ENCODE peak calls at places on chromosome 2, in nine cellular contexts. L is coronary artery; O is RWPE1; C is CD8-positive, alpha-beta memory T cell; V is transverse colon; B is suprapubic skin; P is psoas muscle; Q is ovary; K is IMR-90. A is an unnamed sample.

GRCh38 chr2:177998006-177998405 is 74.6 kb downstream of the PDE11A start:
- DNase-seq in L (no peak), O (no peak), C (no peak), V (no peak), B (no peak), P (no peak), Q (no peak), K (peak), A (no peak)

GRCh38 chr2:121346886-121347285 is 61.9 kb upstream of the TFCP2L1 start:
- DNase-seq in L (no peak), O (no peak), C (no peak), V (no peak), B (peak), P (no peak), Q (no peak), K (no peak), A (no peak)

GRCh38 chr2:55416826-55417568 is 2.7 kb downstream of the CCDC88A start:
- DNase-seq in L (no peak), O (no peak), C (no peak), V (no peak), B (no peak), P (no peak), Q (no peak), K (no peak), A (no peak)

GRCh38 chr2:101752708-101753107 is 55.2 kb downstream of the MAP4K4 start:
- DNase-seq in L (no peak), O (no peak), C (no peak), V (peak), B (no peak), P (no peak), Q (no peak), K (no peak), A (no peak)

GRCh38 chr2:147863835-147864234 is 19.0 kb downstream of the ACVR2A start:
- DNase-seq in L (no peak), O (no peak), C (no peak), V (no peak), B (no peak), P (no peak), Q (no peak), K (no peak), A (no peak)

GRCh38 chr2:241195506-241196130 is 7.1 kb downstream of the ANO7 start:
- DNase-seq in L (no peak), O (no peak), C (no peak), V (no peak), B (no peak), P (peak), Q (no peak), K (no peak), A (no peak)

GRCh38 chr2:194328456-194328855 is 1328.6 kb upstream of the SLC39A10 start:
- DNase-seq in L (no peak), O (no peak), C (no peak), V (no peak), B (no peak), P (no peak), Q (no peak), K (no peak), A (no peak)

GRCh38 chr2:230927711-230928341 is 2.8 kb upstream of the GPR55 start:
- DNase-seq in L (peak), O (no peak), C (no peak), V (peak), B (peak), P (no peak), Q (no peak), K (no peak), A (no peak)

GRCh38 chr2:193966590-193966989 is 1690.4 kb upstream of the SLC39A10 start:
- DNase-seq in L (no peak), O (peak), C (no peak), V (no peak), B (no peak), P (no peak), Q (no peak), K (peak), A (no peak)

GRCh38 chr2:70123829-70124117 is 36.5 kb downstream of the PCBP1 start:
- DNase-seq in L (no peak), O (no peak), C (no peak), V (no peak), B (no peak), P (no peak), Q (no peak), K (no peak), A (no peak)

GRCh38 chr2:85852979-85853498 is 35.8 kb downstream of the ST3GAL5 start:
- DNase-seq in L (no peak), O (no peak), C (peak), V (peak), B (no peak), P (no peak), Q (no peak), K (no peak), A (no peak)

GRCh38 chr2:65231892-65232477 is 4.4 kb downstream of the ACTR2 start:
- DNase-seq in L (no peak), O (no peak), C (no peak), V (no peak), B (no peak), P (no peak), Q (no peak), K (peak), A (no peak)

GRCh38 chr2:218421027-218421426 is 2.1 kb downstream of the VIL1 start:
- DNase-seq in L (no peak), O (no peak), C (no peak), V (peak), B (no peak), P (no peak), Q (no peak), K (no peak), A (no peak)

GRCh38 chr2:96408631-96409542 is 73.3 kb downstream of the NCAPH start:
- DNase-seq in L (no peak), O (no peak), C (no peak), V (no peak), B (no peak), P (no peak), Q (peak), K (peak), A (peak)

GRCh38 chr2:237870126-237870525 is 10.7 kb downstream of the RAMP1 start:
- DNase-seq in L (no peak), O (no peak), C (no peak), V (no peak), B (no peak), P (no peak), Q (no peak), K (no peak), A (peak)

GRCh38 chr2:70994055-70994444 is 623 bp downstream of the TEX261 start:
- DNase-seq in L (no peak), O (peak), C (no peak), V (no peak), B (no peak), P (no peak), Q (no peak), K (peak), A (no peak)

GRCh38 chr2:175630319-175631246 is 371.5 kb downstream of the LNPK start:
- DNase-seq in L (no peak), O (peak), C (no peak), V (no peak), B (no peak), P (no peak), Q (no peak), K (no peak), A (no peak)

GRCh38 chr2:96413067-96413722 is 77.6 kb downstream of the NCAPH start:
- DNase-seq in L (no peak), O (no peak), C (no peak), V (peak), B (no peak), P (peak), Q (no peak), K (no peak), A (no peak)

GRCh38 chr2:96887419-96888081 is 17.7 kb upstream of the SEMA4C start:
- DNase-seq in L (no peak), O (no peak), C (no peak), V (no peak), B (no peak), P (no peak), Q (peak), K (no peak), A (peak)

GRCh38 chr2:138432971-138433370 is 68.6 kb upstream of the SPOPL start:
- DNase-seq in L (no peak), O (no peak), C (no peak), V (no peak), B (no peak), P (no peak), Q (no peak), K (peak), A (no peak)

GRCh38 chr2:20209373-20210109 is 15.4 kb downstream of the SDC1 start:
- DNase-seq in L (no peak), O (no peak), C (no peak), V (no peak), B (no peak), P (no peak), Q (no peak), K (no peak), A (no peak)

GRCh38 chr2:43041167-43041566 is 185.2 kb downstream of the ZFP36L2 start:
- DNase-seq in L (no peak), O (no peak), C (no peak), V (no peak), B (no peak), P (no peak), Q (no peak), K (no peak), A (no peak)

GRCh38 chr2:43039376-43040080 is 186.9 kb downstream of the ZFP36L2 start:
- DNase-seq in L (no peak), O (no peak), C (no peak), V (no peak), B (no peak), P (no peak), Q (no peak), K (no peak), A (no peak)

GRCh38 chr2:43038034-43038719 is 188.2 kb downstream of the ZFP36L2 start:
- DNase-seq in L (no peak), O (no peak), C (no peak), V (no peak), B (no peak), P (no peak), Q (peak), K (peak), A (peak)

GRCh38 chr2:43040084-43040854 is 186.1 kb downstream of the ZFP36L2 start:
- DNase-seq in L (no peak), O (peak), C (no peak), V (no peak), B (no peak), P (no peak), Q (no peak), K (no peak), A (peak)

GRCh38 chr2:43038720-43039099 is 187.7 kb downstream of the ZFP36L2 start:
- DNase-seq in L (no peak), O (no peak), C (no peak), V (no peak), B (no peak), P (no peak), Q (no peak), K (no peak), A (no peak)
- H3K27ac ChIP-seq in L (no peak), O (peak), C (no peak), V (no peak), B (no peak), P (no peak), Q (peak), K (peak), A (peak)

GRCh38 chr2:62501794-62502500 is 4.0 kb downstream of the TMEM17 start:
- DNase-seq in L (no peak), O (no peak), C (no peak), V (no peak), B (no peak), P (no peak), Q (no peak), K (peak), A (no peak)

GRCh38 chr2:62505109-62505508 is 886 bp downstream of the TMEM17 start:
- DNase-seq in L (no peak), O (no peak), C (no peak), V (no peak), B (no peak), P (no peak), Q (no peak), K (no peak), A (no peak)

GRCh38 chr2:62504657-62505056 is 1.3 kb downstream of the TMEM17 start:
- DNase-seq in L (no peak), O (no peak), C (no peak), V (no peak), B (no peak), P (no peak), Q (no peak), K (no peak), A (no peak)

GRCh38 chr2:62505649-62506420 is at the start of gene TMEM17:
- DNase-seq in L (peak), O (peak), C (peak), V (peak), B (peak), P (peak), Q (peak), K (peak), A (peak)

GRCh38 chr2:62506421-62506750 is 391 bp upstream of the TMEM17 start:
- DNase-seq in L (no peak), O (no peak), C (no peak), V (no peak), B (no peak), P (no peak), Q (no peak), K (no peak), A (no peak)
- H3K27ac ChIP-seq in L (peak), O (peak), C (peak), V (peak), B (peak), P (peak), Q (peak), K (peak), A (peak)

DNA sequence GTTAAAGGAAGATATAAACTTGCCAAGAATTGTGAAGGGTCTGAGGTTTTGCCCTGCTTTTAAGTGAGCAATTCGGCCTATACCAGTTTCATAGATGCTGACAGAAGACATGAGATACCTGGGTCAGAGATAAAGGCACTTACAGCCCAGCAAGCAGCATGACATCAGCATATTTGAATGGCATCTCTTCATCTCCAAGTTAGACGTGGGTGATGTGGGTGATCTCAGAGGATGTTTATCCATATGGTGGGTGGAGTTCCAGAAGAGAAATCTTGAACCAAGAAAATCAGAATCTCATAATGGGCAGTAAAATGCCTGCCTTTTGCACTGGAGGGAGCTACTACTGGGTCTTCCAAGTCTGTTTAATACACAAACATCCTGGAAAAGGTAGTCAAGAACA is 44.7 kb downstream of the GYPC start:
- DNase-seq in L (peak), O (no peak), C (no peak), V (no peak), B (no peak), P (no peak), Q (no peak), K (peak), A (no peak)
- H3K27ac ChIP-seq in L (no peak), O (no peak), C (no peak), V (no peak), B (peak), P (peak), Q (no peak), K (peak), A (peak)

GRCh38 chr2:110784047-110784631 is 51.8 kb downstream of the ACOXL start:
- DNase-seq in L (no peak), O (no peak), C (no peak), V (no peak), B (no peak), P (no peak), Q (no peak), K (no peak), A (no peak)

GRCh38 chr2:110788936-110789335 is 56.6 kb downstream of the ACOXL start:
- DNase-seq in L (no peak), O (no peak), C (no peak), V (no peak), B (no peak), P (no peak), Q (no peak), K (no peak), A (no peak)

GRCh38 chr2:110785439-110785838 is 53.1 kb downstream of the ACOXL start:
- DNase-seq in L (no peak), O (no peak), C (no peak), V (no peak), B (no peak), P (no peak), Q (no peak), K (no peak), A (no peak)

GRCh38 chr2:110780461-110780860 is 48.1 kb downstream of the ACOXL start:
- DNase-seq in L (no peak), O (no peak), C (no peak), V (no peak), B (no peak), P (no peak), Q (no peak), K (no peak), A (no peak)

GRCh38 chr2:110783474-110783873 is 51.1 kb downstream of the ACOXL start:
- DNase-seq in L (no peak), O (no peak), C (no peak), V (no peak), B (no peak), P (no peak), Q (no peak), K (no peak), A (no peak)
- H3K27ac ChIP-seq in L (no peak), O (no peak), C (no peak), V (no peak), B (no peak), P (no peak), Q (no peak), K (no peak), A (no peak)

GRCh38 chr2:10436711-10437110 is 11.4 kb downstream of the ODC1 start:
- DNase-seq in L (no peak), O (no peak), C (no peak), V (no peak), B (no peak), P (no peak), Q (no peak), K (no peak), A (no peak)
- H3K27ac ChIP-seq in L (no peak), O (peak), C (no peak), V (no peak), B (no peak), P (no peak), Q (no peak), K (no peak), A (no peak)

A was measured in uterus.